ENCODE peak calls at places on chromosomes 7 and 10, in nine cellular contexts. Y is stomach; M is BJ; A is fibroblast of lung; H is Peyer's patch; Z is CD8-positive, alpha-beta T cell; K is neural progenitor cell; R is GM12878; L is naive thymus-derived CD4-positive, alpha-beta T cell. X is an unnamed sample.

GRCh38 chr10:27742926-27743735 is 2.5 kb downstream of the MKX start:
- DNase-seq in H (no peak), L (no peak), M (no peak), Y (peak; percentile 34), A (peak; percentile 30), K (peak; percentile 60), Z (no peak), R (no peak), X (peak; percentile 75)

GRCh38 chr7:87505122-87505521 is 29.6 kb upstream of the ABCB4 start:
- DNase-seq in M (no peak), L (no peak), K (no peak), H (no peak), Z (no peak), A (no peak), R (no peak), Y (no peak), X (no peak)

GRCh38 chr7:79786187-79786586 is 332.7 kb upstream of the MAGI2 start:
- DNase-seq in R (no peak), M (no peak), Z (no peak), Y (no peak), L (no peak), K (no peak), H (no peak), A (no peak), X (no peak)

GRCh38 chr7:44071726-44072363 is 6.5 kb upstream of the PGAM2 start:
- DNase-seq in K (no peak), M (no peak), A (no peak), R (no peak), H (no peak), L (no peak), Y (no peak), Z (no peak), X (no peak)

GRCh38 chr7:107891619-107892366 is 810 bp downstream of the DLD start:
- DNase-seq in A (peak; percentile 38), K (no peak), Y (no peak), M (no peak), R (no peak), Z (no peak), H (no peak), L (no peak), X (no peak)

GRCh38 chr10:24552346-24553016 is 171.2 kb downstream of the ARHGAP21 start:
- DNase-seq in K (peak; percentile 64), A (no peak), Y (peak; percentile 84), R (no peak), M (no peak), H (peak; percentile 73), Z (no peak), L (no peak), X (no peak)

GRCh38 chr10:14665304-14665703 is 109.4 kb downstream of the FAM107B start:
- DNase-seq in R (no peak), Y (no peak), M (no peak), L (no peak), K (no peak), H (no peak), A (no peak), Z (no peak), X (no peak)

GRCh38 chr7:16933296-16934248 is 51.8 kb upstream of the AGR3 start:
- DNase-seq in L (no peak), R (no peak), A (peak; percentile 72), K (no peak), Y (no peak), H (no peak), M (no peak), Z (no peak), X (no peak)

GRCh38 chr7:117993377-117994003 is 120.2 kb upstream of the CTTNBP2 start:
- DNase-seq in K (peak; percentile 75), L (no peak), A (peak; percentile 20), Z (no peak), R (no peak), M (no peak), H (no peak), Y (no peak), X (no peak)

GRCh38 chr10:67837519-67838314 is at the start of gene DNAJC12:
- DNase-seq in M (no peak), K (peak; percentile 51), Y (no peak), L (peak; percentile 10), Z (no peak), A (peak; percentile 65), R (no peak), H (no peak), X (no peak)

GRCh38 chr10:43284341-43284910 is 17.6 kb upstream of the RASGEF1A start:
- DNase-seq in M (no peak), Z (no peak), H (no peak), L (no peak), R (no peak), K (peak; percentile 75), Y (no peak), A (no peak), X (no peak)

GRCh38 chr7:86629-87028 is 105.7 kb upstream of the FAM20C start:
- DNase-seq in L (no peak), M (no peak), K (peak; percentile 1), R (no peak), Y (no peak), Z (no peak), H (peak; percentile 33), A (no peak), X (peak; percentile 56)

GRCh38 chr7:16684935-16685334 is 39.0 kb downstream of the BZW2 start:
- DNase-seq in A (no peak), H (no peak), L (peak; percentile 18), K (no peak), R (no peak), M (no peak), Y (no peak), Z (no peak), X (no peak)

GRCh38 chr7:134042307-134042706 is 84.8 kb upstream of the LRGUK start:
- DNase-seq in A (no peak), Z (no peak), Y (no peak), R (no peak), K (no peak), L (no peak), H (no peak), M (no peak), X (no peak)

GRCh38 chr10:123559823-123560092 is 106.4 kb upstream of the GPR26 start:
- DNase-seq in H (no peak), K (no peak), Z (no peak), L (no peak), A (no peak), M (no peak), Y (no peak), R (no peak), X (peak; percentile 50)

GRCh38 chr7:29122750-29123149 is 23.6 kb downstream of the CPVL start:
- DNase-seq in A (no peak), L (no peak), H (no peak), R (no peak), M (no peak), K (no peak), Y (no peak), Z (no peak), X (no peak)

DNA sequence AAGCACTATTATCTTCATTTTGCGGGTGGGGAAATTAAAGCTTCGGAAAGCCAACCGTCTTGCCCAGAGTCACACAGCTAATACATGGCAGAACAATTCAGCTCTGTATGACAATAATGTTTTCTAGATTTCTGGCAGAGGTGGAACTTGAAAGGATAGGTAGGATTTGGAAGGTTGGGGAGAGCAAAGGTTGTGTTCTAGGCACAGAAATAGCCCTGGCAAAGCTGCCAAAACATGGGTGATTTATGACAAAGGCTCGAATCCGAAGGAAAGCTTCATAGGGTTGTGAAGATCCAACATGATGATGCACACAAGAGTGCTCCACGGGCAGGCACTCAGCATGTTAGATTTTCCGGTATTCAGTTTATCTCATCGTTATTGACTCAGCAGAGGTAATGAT is 19.2 kb downstream of the PDCD11 start:
- DNase-seq in K (no peak), L (no peak), Y (no peak), Z (no peak), H (no peak), A (no peak), R (no peak), M (no peak), X (no peak)
- H3K36me3 ChIP-seq in K (peaks cover 12% of the 10 kb centered on the region), L (peaks cover 49% of the 10 kb centered on the region), Y (peaks cover 100% of the 10 kb centered on the region), Z (peaks cover 71% of the 10 kb centered on the region), H (no peaks in the 10 kb centered on the region), A (peaks cover 39% of the 10 kb centered on the region), R (peaks cover 41% of the 10 kb centered on the region), M (peaks cover 48% of the 10 kb centered on the region), X (peaks cover 82% of the 10 kb centered on the region)

GRCh38 chr10:74973993-74974392 is 137.5 kb upstream of the SAMD8 start:
- DNase-seq in H (no peak), L (no peak), K (no peak), R (no peak), Z (no peak), M (no peak), A (no peak), Y (no peak), X (no peak)
- H3K36me3 ChIP-seq in H (no peaks in the 10 kb centered on the region), L (no peaks in the 10 kb centered on the region), K (no peaks in the 10 kb centered on the region), R (no peaks in the 10 kb centered on the region), Z (peaks cover 17% of the 10 kb centered on the region), M (peaks cover 10% of the 10 kb centered on the region), A (peaks cover 3% of the 10 kb centered on the region), Y (peaks cover 24% of the 10 kb centered on the region), X (peaks cover 11% of the 10 kb centered on the region)

GRCh38 chr7:159056722-159057121 is 87.9 kb downstream of the VIPR2 start:
- DNase-seq in M (no peak), K (no peak), L (no peak), A (no peak), Y (no peak), H (no peak), R (no peak), Z (no peak), X (peak; percentile 46)
- H3K36me3 ChIP-seq in M (no peaks in the 10 kb centered on the region), K (no peaks in the 10 kb centered on the region), L (no peaks in the 10 kb centered on the region), A (no peaks in the 10 kb centered on the region), Y (no peaks in the 10 kb centered on the region), H (no peaks in the 10 kb centered on the region), R (no peaks in the 10 kb centered on the region), Z (no peaks in the 10 kb centered on the region), X (no peaks in the 10 kb centered on the region)

GRCh38 chr10:77817541-77817940 is 109.0 kb downstream of the DLG5 start:
- DNase-seq in H (no peak), L (no peak), A (no peak), R (no peak), Y (no peak), K (no peak), M (no peak), Z (no peak), X (no peak)

GRCh38 chr10:77820349-77820748 is 106.2 kb downstream of the DLG5 start:
- DNase-seq in K (no peak), L (no peak), R (no peak), M (no peak), A (peak; percentile 50), H (no peak), Z (no peak), Y (no peak), X (no peak)

GRCh38 chr10:77816311-77816710 is 110.2 kb downstream of the DLG5 start:
- DNase-seq in L (no peak), Y (no peak), Z (no peak), K (no peak), M (no peak), H (no peak), R (no peak), A (no peak), X (no peak)

GRCh38 chr10:77819210-77820140 is 107.1 kb downstream of the DLG5 start:
- DNase-seq in Z (no peak), L (no peak), Y (no peak), K (no peak), R (no peak), A (no peak), M (no peak), H (no peak), X (no peak)

DNA sequence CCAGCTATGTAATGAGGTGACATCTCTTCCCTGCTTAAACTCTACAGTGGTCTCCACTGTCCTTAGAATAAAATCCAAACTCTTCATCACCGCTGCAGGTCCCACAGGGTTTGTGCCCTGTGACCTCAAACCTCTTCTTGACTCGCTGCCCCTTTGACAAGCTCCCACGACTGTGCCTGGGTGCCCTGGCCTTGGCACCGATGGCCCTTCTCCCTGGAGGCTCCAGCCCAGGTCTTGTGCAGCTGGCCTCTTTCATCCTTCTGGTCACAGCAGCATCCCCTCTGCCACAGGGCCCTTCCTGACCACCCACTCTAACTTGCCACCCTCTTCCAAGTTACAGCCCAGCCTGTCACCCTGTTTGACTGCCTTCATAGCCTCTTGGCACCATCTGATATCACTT is 108.2 kb downstream of the DLG5 start:
- DNase-seq in Z (no peak), R (no peak), H (no peak), K (no peak), Y (no peak), L (no peak), A (no peak), M (no peak), X (no peak)
- H3K36me3 ChIP-seq in Z (no peaks in the 10 kb centered on the region), R (peaks cover 3% of the 10 kb centered on the region), H (no peaks in the 10 kb centered on the region), K (peaks cover 3% of the 10 kb centered on the region), Y (peaks cover 98% of the 10 kb centered on the region), L (no peaks in the 10 kb centered on the region), A (peaks cover 16% of the 10 kb centered on the region), M (peaks cover 47% of the 10 kb centered on the region), X (peaks cover 59% of the 10 kb centered on the region)